ENCODE peak calls at places on chromosome 11, in eight cellular contexts. One of them, this sample, is unnamed.
A peak's percentile ranks its signal among the peaks of the same experiment; 100 is the strongest.

GRCh38 chr11:62044639-62045121 is 77.2 kb upstream of the FTH1 start:
- DNase-seq in HCEC 1CT: no peak
- DNase-seq in stimulated activated naive CD4-positive, alpha-beta T cell: no peak
- DNase-seq in nucleus accumbens: no peak
- DNase-seq in AG10803: no peak
- DNase-seq in activated CD4-positive, alpha-beta T cell treated with anti-CD3 and anti-CD28 coated beads for 24 hours: no peak
- DNase-seq in body of pancreas: no peak
- DNase-seq in stomach: no peak
- DNase-seq in this sample: no peak

GRCh38 chr11:72001255-72001654 is 2.5 kb downstream of the IL18BP start:
- DNase-seq in AG10803: no peak
- DNase-seq in activated CD4-positive, alpha-beta T cell treated with anti-CD3 and anti-CD28 coated beads for 24 hours: no peak
- DNase-seq in stimulated activated naive CD4-positive, alpha-beta T cell: no peak
- DNase-seq in HCEC 1CT: no peak
- DNase-seq in body of pancreas: no peak
- DNase-seq in nucleus accumbens: no peak
- DNase-seq in stomach: no peak
- DNase-seq in this sample: no peak

GRCh38 chr11:74142624-74143023 is 28.2 kb downstream of the C2CD3 start:
- DNase-seq in body of pancreas: no peak
- DNase-seq in nucleus accumbens: no peak
- DNase-seq in stomach: no peak
- DNase-seq in stimulated activated naive CD4-positive, alpha-beta T cell: no peak
- DNase-seq in AG10803: no peak
- DNase-seq in activated CD4-positive, alpha-beta T cell treated with anti-CD3 and anti-CD28 coated beads for 24 hours: no peak
- DNase-seq in HCEC 1CT: peak; percentile 76
- DNase-seq in this sample: no peak

GRCh38 chr11:102458531-102458930 is 6.0 kb upstream of the TMEM123 start:
- DNase-seq in stomach: no peak
- DNase-seq in activated CD4-positive, alpha-beta T cell treated with anti-CD3 and anti-CD28 coated beads for 24 hours: no peak
- DNase-seq in stimulated activated naive CD4-positive, alpha-beta T cell: no peak
- DNase-seq in AG10803: no peak
- DNase-seq in HCEC 1CT: no peak
- DNase-seq in nucleus accumbens: no peak
- DNase-seq in body of pancreas: no peak
- DNase-seq in this sample: no peak

GRCh38 chr11:64787526-64788320 is 9.4 kb upstream of the SF1 start:
- DNase-seq in body of pancreas: peak; percentile 81
- DNase-seq in activated CD4-positive, alpha-beta T cell treated with anti-CD3 and anti-CD28 coated beads for 24 hours: no peak
- DNase-seq in stomach: peak; percentile 78
- DNase-seq in HCEC 1CT: peak; percentile 61
- DNase-seq in stimulated activated naive CD4-positive, alpha-beta T cell: peak; percentile 49
- DNase-seq in nucleus accumbens: no peak
- DNase-seq in AG10803: peak; percentile 31
- DNase-seq in this sample: peak; percentile 48

GRCh38 chr11:125071408-125071807 is 8.3 kb downstream of the SLC37A2 start:
- DNase-seq in AG10803: no peak
- DNase-seq in body of pancreas: no peak
- DNase-seq in HCEC 1CT: no peak
- DNase-seq in nucleus accumbens: no peak
- DNase-seq in activated CD4-positive, alpha-beta T cell treated with anti-CD3 and anti-CD28 coated beads for 24 hours: no peak
- DNase-seq in stomach: no peak
- DNase-seq in stimulated activated naive CD4-positive, alpha-beta T cell: no peak
- DNase-seq in this sample: peak; percentile 8

GRCh38 chr11:4704054-4704789 is at the start of gene MMP26:
- DNase-seq in activated CD4-positive, alpha-beta T cell treated with anti-CD3 and anti-CD28 coated beads for 24 hours: no peak
- DNase-seq in stomach: no peak
- DNase-seq in stimulated activated naive CD4-positive, alpha-beta T cell: no peak
- DNase-seq in HCEC 1CT: no peak
- DNase-seq in nucleus accumbens: no peak
- DNase-seq in AG10803: no peak
- DNase-seq in body of pancreas: peak; percentile 53
- DNase-seq in this sample: no peak

GRCh38 chr11:112173152-112173551 is 2.2 kb upstream of the BCO2 start:
- DNase-seq in stimulated activated naive CD4-positive, alpha-beta T cell: no peak
- DNase-seq in AG10803: peak; percentile 19
- DNase-seq in nucleus accumbens: no peak
- DNase-seq in activated CD4-positive, alpha-beta T cell treated with anti-CD3 and anti-CD28 coated beads for 24 hours: no peak
- DNase-seq in HCEC 1CT: no peak
- DNase-seq in stomach: no peak
- DNase-seq in body of pancreas: no peak
- DNase-seq in this sample: peak; percentile 83

This sample was measured in thyroid gland.